ENCODE peak calls at places on chromosome 14, in eight cellular contexts. O is GM23248, D is GM23338, Y is neural progenitor cell, B is fibroblast of lung, V is SK-N-SH, I is MM.1S, H is mesendoderm. C is an unnamed sample.

GRCh38 chr14:55071051-55071450 is 19.6 kb downstream of the MAPK1IP1L start:
- DNase-seq in I (no peak), H (no peak), V (no peak), B (peak; percentile 70), Y (no peak), O (no peak), D (no peak), C (no peak)

GRCh38 chr14:92670177-92670576 is 78.2 kb downstream of the LGMN start:
- DNase-seq in O (peak; percentile 91), D (no peak), B (peak; percentile 64), Y (no peak), I (no peak), V (peak; percentile 52), H (no peak), C (peak; percentile 11)

GRCh38 chr14:76640923-76641395 is 120.3 kb upstream of the VASH1 start:
- DNase-seq in Y (no peak), B (no peak), D (no peak), O (no peak), I (no peak), H (no peak), V (no peak), C (no peak)

GRCh38 chr14:68734231-68734732 is 58.6 kb downstream of the ZFP36L1 start:
- DNase-seq in O (no peak), D (no peak), I (peak; percentile 49), B (peak; percentile 33), Y (no peak), H (no peak), V (no peak), C (no peak)

GRCh38 chr14:96309907-96310330 is 53.2 kb downstream of the ATG2B start:
- DNase-seq in H (no peak), B (no peak), D (no peak), O (peak; percentile 6), I (no peak), V (no peak), Y (no peak), C (no peak)

GRCh38 chr14:68676511-68676943 is 116.3 kb downstream of the ZFP36L1 start:
- DNase-seq in O (no peak), Y (peak; percentile 64), B (no peak), H (no peak), V (no peak), I (no peak), D (no peak), C (no peak)

GRCh38 chr14:33686218-33686617 is 264.7 kb downstream of the EGLN3 start:
- DNase-seq in I (no peak), H (no peak), B (peak; percentile 92), Y (no peak), V (no peak), O (peak; percentile 66), D (no peak), C (peak; percentile 96)

GRCh38 chr14:58770501-58770982 is 132.8 kb downstream of the DACT1 start:
- DNase-seq in B (no peak), I (no peak), O (no peak), V (no peak), D (no peak), H (no peak), Y (no peak), C (no peak)

GRCh38 chr14:54976316-54976715 is 50.6 kb downstream of the WDHD1 start:
- DNase-seq in I (no peak), Y (no peak), V (no peak), B (peak; percentile 90), D (no peak), O (peak; percentile 78), H (no peak), C (peak; percentile 54)

GRCh38 chr14:52412426-52412825 is 98.3 kb downstream of the PTGER2 start:
- DNase-seq in H (no peak), Y (no peak), B (no peak), V (no peak), O (no peak), I (peak; percentile 13), D (no peak), C (no peak)

GRCh38 chr14:73467800-73468199 is 9.5 kb upstream of the NUMB start:
- DNase-seq in B (no peak), D (no peak), Y (no peak), O (peak; percentile 88), H (no peak), I (no peak), V (no peak), C (no peak)

GRCh38 chr14:53619625-53620324 is 336.9 kb downstream of the BMP4 start:
- DNase-seq in D (no peak), I (no peak), H (peak; percentile 80), B (peak; percentile 77), Y (no peak), O (peak; percentile 66), V (no peak), C (peak; percentile 44)

GRCh38 chr14:101364503-101365328 is 196.6 kb upstream of the DIO3 start:
- DNase-seq in O (peak; percentile 23), B (no peak), V (peak; percentile 23), I (no peak), H (no peak), D (no peak), Y (peak; percentile 15), C (no peak)

GRCh38 chr14:68961781-68962584 is 17.1 kb downstream of the ACTN1 start:
- DNase-seq in O (peak; percentile 65), D (peak; percentile 84), H (peak; percentile 93), Y (peak; percentile 68), B (peak; percentile 86), I (no peak), V (peak; percentile 60), C (peak; percentile 93)

GRCh38 chr14:88422919-88423318 is 37.5 kb downstream of the SPATA7 start:
- DNase-seq in Y (no peak), I (no peak), V (no peak), B (peak; percentile 76), D (no peak), H (no peak), O (peak; percentile 94), C (peak; percentile 79)

GRCh38 chr14:38212996-38213395 is 5.3 kb downstream of the SSTR1 start:
- DNase-seq in Y (no peak), B (peak; percentile 64), D (no peak), I (no peak), H (no peak), V (no peak), O (no peak), C (no peak)

DNA sequence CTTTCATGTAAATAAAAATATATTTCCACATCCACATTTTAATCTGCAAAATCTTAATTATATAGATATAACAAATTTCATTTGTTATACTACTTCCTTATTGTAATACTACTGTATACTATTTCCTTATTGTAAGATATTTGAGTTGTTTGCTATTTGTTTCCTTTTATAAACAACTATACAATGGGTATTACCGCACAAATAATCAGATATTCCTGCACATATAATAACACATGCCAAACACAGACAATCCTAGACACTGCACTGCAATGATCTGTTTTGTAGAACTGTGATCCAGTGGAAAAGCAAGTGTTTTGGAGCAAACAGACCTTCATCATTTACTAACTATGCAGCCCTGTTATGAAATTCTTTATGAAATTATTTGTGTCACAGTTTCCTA is 30.5 kb downstream of the PRKD1 start:
- DNase-seq in H (no peak), B (no peak), I (no peak), Y (no peak), D (no peak), V (no peak), O (no peak), C (no peak)
- H3K79me2 ChIP-seq in H (peaks cover 12% of the 10 kb centered on the region), B (peaks cover 6% of the 10 kb centered on the region), I (no peaks in the 10 kb centered on the region), Y (no peaks in the 10 kb centered on the region), D (no peaks in the 10 kb centered on the region), V (no peaks in the 10 kb centered on the region), O (peaks cover 97% of the 10 kb centered on the region), C (no peaks in the 10 kb centered on the region)

GRCh38 chr14:81464253-81465001 is 64.3 kb upstream of the STON2 start:
- DNase-seq in Y (peak; percentile 69), D (peak; percentile 80), B (peak; percentile 39), I (peak; percentile 74), V (peak; percentile 66), H (peak; percentile 69), O (peak; percentile 62), C (peak; percentile 88)
- H3K4me3 ChIP-seq in Y (peak overlapping the region; percentile 46), D (peak overlapping the region; percentile 41), B (peak overlapping the region; percentile 66), I (peak overlapping the region; percentile 69), V (peak overlapping the region; percentile 74), H (no peak overlapping the region), O (peak overlapping the region; percentile 97), C (peak overlapping the region; percentile 61)

DNA sequence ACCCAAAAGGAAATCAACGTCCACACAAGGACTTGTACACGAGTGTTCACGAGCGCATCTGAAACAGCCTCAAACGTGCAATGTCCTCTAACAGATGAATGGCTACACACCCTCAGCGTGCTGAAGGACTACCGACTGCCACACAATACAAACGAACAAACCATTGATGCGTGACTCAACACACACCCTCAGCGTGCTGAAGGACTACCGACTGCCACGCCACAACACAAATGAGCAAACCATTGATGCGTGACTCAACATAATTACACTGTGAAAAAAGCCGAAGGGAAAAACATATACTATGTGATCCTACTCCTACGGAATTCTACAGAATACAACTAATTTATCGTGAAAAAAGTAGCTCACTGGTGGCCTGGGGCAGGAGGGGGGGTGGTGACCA is 25.1 kb upstream of the BTBD6 start:
- DNase-seq in I (no peak), V (no peak), B (peak; percentile 77), O (no peak), H (no peak), D (no peak), Y (no peak), C (peak; percentile 69)
- H3K36me3 ChIP-seq in I (no peaks in the 10 kb centered on the region), V (peaks cover 10% of the 10 kb centered on the region), B (peaks cover 12% of the 10 kb centered on the region), O (no peaks in the 10 kb centered on the region), H (peaks cover 1% of the 10 kb centered on the region), D (no peaks in the 10 kb centered on the region), Y (no peaks in the 10 kb centered on the region), C (no peaks in the 10 kb centered on the region)

GRCh38 chr14:89958966-89959365 is 3.2 kb downstream of the TDP1 start:
- DNase-seq in H (no peak), I (no peak), B (no peak), O (no peak), Y (no peak), V (no peak), D (no peak), C (no peak)

GRCh38 chr14:89960895-89961294 is 5.2 kb downstream of the TDP1 start:
- DNase-seq in V (no peak), O (no peak), H (no peak), D (no peak), B (no peak), Y (no peak), I (no peak), C (no peak)

GRCh38 chr14:89963288-89963978 is 7.7 kb downstream of the TDP1 start:
- DNase-seq in I (no peak), D (no peak), Y (no peak), O (no peak), B (no peak), H (no peak), V (no peak), C (no peak)

GRCh38 chr14:89957791-89958190 is 2.1 kb downstream of the TDP1 start:
- DNase-seq in I (no peak), D (no peak), O (peak; percentile 9), V (no peak), H (no peak), Y (no peak), B (peak; percentile 45), C (peak; percentile 21)

DNA sequence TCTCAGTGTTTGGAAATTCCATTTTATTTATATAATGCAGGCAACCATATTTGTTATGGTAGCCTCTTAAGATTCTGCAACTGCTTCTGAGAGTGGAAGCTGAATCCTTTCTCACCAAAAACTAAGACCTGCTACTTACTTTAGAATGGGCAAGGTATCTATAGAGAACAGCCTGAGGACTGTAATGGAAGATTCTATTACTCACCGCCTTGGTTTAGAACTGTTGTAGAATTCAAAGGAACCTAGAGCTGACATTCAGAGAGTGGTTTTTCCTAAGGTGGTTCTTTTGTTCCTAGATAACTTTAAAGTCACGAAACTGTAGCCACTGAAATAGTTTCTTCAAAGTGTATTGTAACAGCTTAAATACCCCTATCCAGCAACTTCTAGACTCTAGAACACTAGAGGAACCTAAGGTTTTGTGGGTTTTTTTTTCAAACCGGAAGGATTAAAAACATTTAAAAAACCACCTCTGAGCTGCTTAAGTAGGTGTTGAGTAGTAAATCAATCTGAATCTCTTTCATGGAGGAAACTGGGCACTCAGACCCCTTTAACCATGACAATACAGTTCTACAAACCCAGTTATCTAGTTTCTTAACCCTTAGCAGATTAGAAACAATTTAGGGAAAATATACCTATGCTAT is 4.2 kb downstream of the TDP1 start:
- DNase-seq in O (no peak), Y (no peak), I (peak; percentile 65), B (no peak), V (no peak), H (no peak), D (no peak), C (no peak)
- H3K79me2 ChIP-seq in O (peaks cover 69% of the 10 kb centered on the region), Y (peaks cover 66% of the 10 kb centered on the region), I (peaks cover 32% of the 10 kb centered on the region), B (peaks cover 20% of the 10 kb centered on the region), V (peaks cover 64% of the 10 kb centered on the region), H (peaks cover 14% of the 10 kb centered on the region), D (peaks cover 40% of the 10 kb centered on the region), C (peaks cover 83% of the 10 kb centered on the region)